ENCODE peak calls at places on chromosomes 16 and 17, in nine cellular contexts. R is esophagus squamous epithelium, P is WERI-Rb-1, S is retinal pigment epithelial cell, H is kidney epithelial cell, D is stomach, B is hepatocyte, K is PC-9, W is uterus. G is an unnamed sample.

GRCh38 chr17:73798111-73798748 is 154.0 kb upstream of the SDK2 start:
- DNase-seq in K (peak), B (peak), S (peak), R (no peak), D (peak), P (no peak), H (peak), W (no peak), G (no peak)

GRCh38 chr17:78515480-78515879 is 61.7 kb downstream of the DNAH17 start:
- DNase-seq in R (no peak), S (no peak), W (no peak), B (no peak), H (no peak), K (no peak), D (no peak), P (no peak), G (no peak)

GRCh38 chr17:79944251-79944812 is 91.3 kb downstream of the TBC1D16 start:
- DNase-seq in S (no peak), H (no peak), W (peak), B (no peak), P (no peak), D (no peak), R (no peak), K (no peak), G (no peak)

GRCh38 chr17:36599546-36600250 is 1.7 kb upstream of the MRM1 start:
- DNase-seq in R (no peak), S (no peak), D (no peak), K (no peak), B (no peak), H (no peak), P (no peak), W (peak), G (no peak)

GRCh38 chr17:68437979-68438877 is 19.1 kb downstream of the WIPI1 start:
- DNase-seq in S (no peak), W (no peak), B (peak), P (no peak), D (peak), R (no peak), H (no peak), K (no peak), G (no peak)

GRCh38 chr17:56499799-56500388 is 93.6 kb upstream of the NOG start:
- DNase-seq in P (peak), D (no peak), B (peak), S (peak), W (no peak), K (peak), H (no peak), R (no peak), G (no peak)

GRCh38 chr17:15039366-15039765 is 225.8 kb downstream of the PMP22 start:
- DNase-seq in W (no peak), R (no peak), D (no peak), S (no peak), H (no peak), B (no peak), K (no peak), P (no peak), G (no peak)

GRCh38 chr16:76598498-76598897 is 321.3 kb downstream of the CNTNAP4 start:
- DNase-seq in W (no peak), H (no peak), D (no peak), B (no peak), R (no peak), K (no peak), S (no peak), P (no peak), G (no peak)

GRCh38 chr17:17351901-17352781 is 49.0 kb downstream of the NT5M start:
- DNase-seq in W (no peak), P (peak), D (peak), R (no peak), S (peak), B (peak), K (no peak), H (no peak), G (peak)

GRCh38 chr17:22265807-22266206 is 573.5 kb downstream of the KCNJ18 start:
- DNase-seq in D (peak), P (no peak), B (no peak), S (no peak), H (no peak), K (no peak), W (no peak), R (no peak), G (no peak)

GRCh38 chr17:9647014-9647413 is 1.7 kb downstream of the USP43 start:
- DNase-seq in S (no peak), D (no peak), K (peak), P (no peak), R (no peak), H (no peak), B (peak), W (no peak), G (no peak)

GRCh38 chr17:34610038-34610437 is 30.7 kb downstream of the TMEM132E start:
- DNase-seq in K (no peak), P (no peak), D (no peak), W (no peak), H (no peak), S (no peak), B (no peak), R (no peak), G (no peak)

GRCh38 chr17:48241131-48241591 is 133.6 kb downstream of the SNX11 start:
- DNase-seq in H (no peak), W (peak), B (peak), D (no peak), S (peak), R (no peak), K (peak), P (no peak), G (no peak)

GRCh38 chr16:80599466-80599865 is 58.7 kb downstream of the DYNLRB2 start:
- DNase-seq in H (no peak), S (no peak), K (no peak), D (no peak), R (no peak), P (no peak), B (no peak), W (no peak), G (no peak)

GRCh38 chr16:81486555-81487061 is 42.0 kb downstream of the CMIP start:
- DNase-seq in H (no peak), D (peak), K (no peak), B (no peak), P (no peak), S (no peak), W (peak), R (no peak), G (no peak)

GRCh38 chr16:69397821-69398521 is 12.2 kb upstream of the TERF2 start:
- DNase-seq in K (peak), W (peak), S (no peak), B (peak), R (no peak), P (peak), H (peak), D (no peak), G (no peak)

GRCh38 chr17:67247416-67247900 is 2.5 kb upstream of the HELZ start:
- DNase-seq in S (no peak), B (no peak), H (no peak), D (no peak), P (no peak), R (no peak), W (no peak), K (no peak), G (no peak)

GRCh38 chr17:67246648-67247415 is 1.8 kb upstream of the HELZ start:
- DNase-seq in R (no peak), H (peak), D (peak), B (peak), P (peak), S (peak), W (no peak), K (peak), G (no peak)

GRCh38 chr17:67245073-67245693 is at the start of gene HELZ:
- DNase-seq in D (peak), R (no peak), S (no peak), B (peak), K (peak), W (peak), H (no peak), P (peak), G (no peak)

GRCh38 chr17:67245694-67246397 is 850 bp upstream of the HELZ start:
- DNase-seq in R (no peak), K (no peak), H (no peak), B (peak), D (peak), P (peak), S (no peak), W (no peak), G (peak)

GRCh38 chr17:67246398-67246647 is 1.3 kb upstream of the HELZ start:
- DNase-seq in B (no peak), P (no peak), H (no peak), S (no peak), R (no peak), K (no peak), D (no peak), W (no peak), G (no peak)
- H3K4me3 ChIP-seq in B (peak), P (peak), H (peak), S (peak), R (peak), K (peak), D (peak), W (peak), G (peak)

GRCh38 chr17:64773836-64774761 is 112.0 kb upstream of the SMURF2 start:
- DNase-seq in W (no peak), H (no peak), S (no peak), K (peak), P (peak), D (peak), B (peak), R (no peak), G (no peak)
- H3K4me3 ChIP-seq in W (no peak), H (peak), S (no peak), K (peak), P (peak), D (peak), B (peak), R (no peak), G (no peak)

GRCh38 chr17:65627108-65627507 is 65.7 kb upstream of the AXIN2 start:
- DNase-seq in W (no peak), H (no peak), P (no peak), B (no peak), K (no peak), S (no peak), R (no peak), D (no peak), G (no peak)

GRCh38 chr17:65629234-65629690 is 67.8 kb upstream of the AXIN2 start:
- DNase-seq in K (peak), R (no peak), S (no peak), H (peak), P (no peak), W (no peak), D (no peak), B (no peak), G (no peak)

GRCh38 chr17:65628637-65629036 is 67.2 kb upstream of the AXIN2 start:
- DNase-seq in S (no peak), P (no peak), H (no peak), B (no peak), R (no peak), W (no peak), K (no peak), D (no peak), G (no peak)

GRCh38 chr17:65630502-65630901 is 69.1 kb upstream of the AXIN2 start:
- DNase-seq in R (no peak), H (no peak), S (no peak), D (no peak), W (no peak), P (no peak), K (no peak), B (no peak), G (no peak)

DNA sequence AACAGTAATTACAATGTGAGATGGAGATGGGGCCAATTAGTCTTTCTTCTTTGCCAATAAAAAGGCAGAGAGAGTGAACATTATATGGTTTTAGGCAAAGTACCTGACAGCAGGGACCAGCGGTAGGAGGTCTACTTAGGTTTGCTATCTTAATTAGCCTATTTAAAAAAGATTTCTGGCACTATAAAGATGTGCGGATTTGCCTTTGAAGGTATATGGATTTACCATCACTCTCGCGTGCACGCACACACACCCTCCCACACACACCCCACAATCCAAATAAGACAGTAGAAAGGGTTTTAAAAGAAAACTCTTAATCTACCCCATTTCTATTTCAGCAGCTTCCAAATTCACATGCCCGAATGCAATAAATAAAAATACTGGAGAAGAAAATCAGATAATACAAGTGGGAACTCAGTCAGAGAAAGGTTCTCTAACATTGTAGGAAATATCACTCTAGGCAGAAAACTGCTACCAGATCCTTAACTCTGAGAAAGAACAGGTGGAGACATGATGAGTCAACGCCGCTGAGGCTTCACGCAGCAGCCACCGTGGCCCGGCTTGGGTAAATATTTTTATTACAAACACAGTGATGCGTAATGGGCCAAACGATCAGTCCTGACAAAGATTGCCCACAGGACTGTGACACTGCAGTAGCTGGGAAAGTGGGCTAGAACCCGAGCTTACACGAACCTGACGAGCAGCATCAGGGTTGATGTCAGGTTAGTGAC is 66.6 kb upstream of the AXIN2 start:
- DNase-seq in D (peak), B (peak), W (peak), K (peak), S (no peak), H (peak), P (no peak), R (no peak), G (no peak)
- H3K4me3 ChIP-seq in D (no peak), B (no peak), W (no peak), K (no peak), S (no peak), H (no peak), P (no peak), R (no peak), G (no peak)

DNA sequence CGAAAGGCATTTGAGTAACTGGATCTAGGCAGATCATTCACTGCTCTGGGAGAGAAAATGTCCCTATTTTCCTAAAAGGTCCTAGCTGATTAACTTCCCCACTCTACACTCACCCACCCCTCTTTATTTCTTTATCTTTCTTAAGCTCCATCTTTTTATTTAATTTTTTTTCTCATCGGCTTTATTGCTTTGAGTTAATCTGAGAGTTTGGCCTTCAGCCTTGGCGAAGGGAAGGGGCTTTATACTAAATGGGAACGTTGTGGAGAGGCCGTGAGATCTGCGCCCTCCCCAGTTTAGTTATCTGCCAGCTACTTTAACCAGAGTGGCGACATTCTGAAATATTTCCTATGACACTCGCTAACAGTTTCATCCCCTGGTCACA is 882 bp upstream of the TOX3 start:
- DNase-seq in R (no peak), W (no peak), P (no peak), H (no peak), D (no peak), K (no peak), S (no peak), B (no peak), G (no peak)
- H3K4me3 ChIP-seq in R (no peak), W (no peak), P (peak), H (no peak), D (peak), K (no peak), S (no peak), B (peak), G (no peak)

G was measured in vagina.